ENCODE peak calls at places on chromosomes 4 and X, in six cellular contexts. One of them, this sample, is unnamed.

GRCh38 chr4:75180790-75181776 is 248.2 kb downstream of the PARM1 start:
- DNase-seq in neuronal stem cell: no peak
- DNase-seq in H9: peak
- DNase-seq in IMR-90: no peak
- DNase-seq in H1: no peak
- DNase-seq in mesendoderm: peak
- DNase-seq in this sample: peak

GRCh38 chrX:11611161-11611560 is 54.6 kb downstream of the ARHGAP6 start:
- DNase-seq in neuronal stem cell: no peak
- DNase-seq in H9: no peak
- DNase-seq in IMR-90: no peak
- DNase-seq in H1: no peak
- DNase-seq in mesendoderm: no peak
- DNase-seq in this sample: no peak

GRCh38 chr4:13640149-13640671 is 12.7 kb upstream of the BOD1L1 start:
- DNase-seq in neuronal stem cell: no peak
- DNase-seq in H9: peak
- DNase-seq in IMR-90: peak
- DNase-seq in H1: peak
- DNase-seq in mesendoderm: peak
- DNase-seq in this sample: peak

GRCh38 chrX:63434665-63435064 is 83.5 kb upstream of the SPIN4 start:
- DNase-seq in neuronal stem cell: no peak
- DNase-seq in H9: peak
- DNase-seq in IMR-90: peak
- DNase-seq in H1: no peak
- DNase-seq in mesendoderm: peak
- DNase-seq in this sample: peak

GRCh38 chr4:63717384-63717783 is 691.9 kb downstream of the TECRL start:
- DNase-seq in neuronal stem cell: peak
- DNase-seq in H9: no peak
- DNase-seq in IMR-90: no peak
- DNase-seq in H1: no peak
- DNase-seq in mesendoderm: peak
- DNase-seq in this sample: peak

GRCh38 chrX:150570512-150570911 is 2.1 kb downstream of the MTM1 start:
- DNase-seq in neuronal stem cell: no peak
- DNase-seq in H9: no peak
- DNase-seq in IMR-90: no peak
- DNase-seq in H1: no peak
- DNase-seq in mesendoderm: no peak
- DNase-seq in this sample: peak

GRCh38 chrX:86507337-86507736 is 359.1 kb downstream of the DACH2 start:
- DNase-seq in neuronal stem cell: no peak
- DNase-seq in H9: no peak
- DNase-seq in IMR-90: no peak
- DNase-seq in H1: no peak
- DNase-seq in mesendoderm: no peak
- DNase-seq in this sample: no peak

GRCh38 chrX:3638280-3638873 is 75.1 kb downstream of the PRKX start:
- DNase-seq in neuronal stem cell: peak
- DNase-seq in H9: no peak
- DNase-seq in IMR-90: peak
- DNase-seq in H1: no peak
- DNase-seq in mesendoderm: peak
- DNase-seq in this sample: peak

GRCh38 chr4:29541757-29542156 is 1178.4 kb upstream of the PCDH7 start:
- DNase-seq in neuronal stem cell: no peak
- DNase-seq in H9: no peak
- DNase-seq in IMR-90: no peak
- DNase-seq in H1: no peak
- DNase-seq in mesendoderm: no peak
- DNase-seq in this sample: no peak

GRCh38 chr4:5773271-5773555 is 62.2 kb downstream of the EVC start:
- DNase-seq in neuronal stem cell: no peak
- DNase-seq in H9: peak
- DNase-seq in IMR-90: peak
- DNase-seq in H1: no peak
- DNase-seq in mesendoderm: no peak
- DNase-seq in this sample: no peak

GRCh38 chr4:5774416-5775056 is 63.5 kb downstream of the EVC start:
- DNase-seq in neuronal stem cell: no peak
- DNase-seq in H9: peak
- DNase-seq in IMR-90: no peak
- DNase-seq in H1: no peak
- DNase-seq in mesendoderm: peak
- DNase-seq in this sample: peak

GRCh38 chr4:5776510-5776909 is 65.5 kb downstream of the EVC start:
- DNase-seq in neuronal stem cell: no peak
- DNase-seq in H9: no peak
- DNase-seq in IMR-90: no peak
- DNase-seq in H1: no peak
- DNase-seq in mesendoderm: no peak
- DNase-seq in this sample: no peak

GRCh38 chr4:5770051-5770450 is 59.0 kb downstream of the EVC start:
- DNase-seq in neuronal stem cell: no peak
- DNase-seq in H9: peak
- DNase-seq in IMR-90: no peak
- DNase-seq in H1: no peak
- DNase-seq in mesendoderm: no peak
- DNase-seq in this sample: no peak

GRCh38 chr4:5772528-5773270 is 61.7 kb downstream of the EVC start:
- DNase-seq in neuronal stem cell: no peak
- DNase-seq in H9: peak
- DNase-seq in IMR-90: no peak
- DNase-seq in H1: no peak
- DNase-seq in mesendoderm: no peak
- DNase-seq in this sample: no peak
- H2BK120ac ChIP-seq in neuronal stem cell: no peak
- H2BK120ac ChIP-seq in H9: no peak
- H2BK120ac ChIP-seq in IMR-90: peak
- H2BK120ac ChIP-seq in H1: peak
- H2BK120ac ChIP-seq in mesendoderm: no peak
- H2BK120ac ChIP-seq in this sample: no peak

DNA sequence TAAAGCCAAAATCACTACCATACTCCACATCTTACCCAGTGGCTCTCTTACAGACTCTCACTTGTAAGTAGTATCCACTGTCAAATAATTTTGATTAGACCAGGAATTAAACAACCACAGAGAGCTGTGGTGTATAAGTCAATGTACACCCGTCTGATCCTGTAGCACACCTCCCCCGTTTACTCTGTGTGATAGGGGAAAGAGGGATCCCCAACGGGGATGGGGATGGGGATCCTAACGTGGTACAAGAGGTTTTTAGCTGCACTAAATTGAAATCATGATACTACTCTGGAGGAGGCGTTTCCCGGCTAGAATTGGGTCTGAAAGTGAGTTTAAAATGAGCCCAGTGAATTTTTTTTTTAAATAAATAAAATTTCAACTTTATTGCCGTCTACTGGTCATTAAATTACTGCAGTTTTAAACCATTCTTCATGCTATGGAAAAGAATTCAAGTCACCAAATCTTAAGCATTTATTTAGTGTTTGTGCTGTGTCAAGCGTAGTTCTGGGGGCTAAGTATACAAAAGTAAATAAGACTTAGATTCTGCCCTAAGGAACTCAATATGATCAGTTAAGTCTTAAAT is 76.6 kb downstream of the INTS12 start:
- DNase-seq in neuronal stem cell: no peak
- DNase-seq in H9: no peak
- DNase-seq in IMR-90: no peak
- DNase-seq in H1: no peak
- DNase-seq in mesendoderm: no peak
- DNase-seq in this sample: peak
- H2BK120ac ChIP-seq in neuronal stem cell: no peak
- H2BK120ac ChIP-seq in H9: no peak
- H2BK120ac ChIP-seq in IMR-90: no peak
- H2BK120ac ChIP-seq in H1: no peak
- H2BK120ac ChIP-seq in mesendoderm: no peak
- H2BK120ac ChIP-seq in this sample: no peak

GRCh38 chr4:114173968-114174367 is 194.5 kb upstream of the ARSJ start:
- DNase-seq in neuronal stem cell: no peak
- DNase-seq in H9: no peak
- DNase-seq in IMR-90: no peak
- DNase-seq in H1: no peak
- DNase-seq in mesendoderm: no peak
- DNase-seq in this sample: no peak

GRCh38 chr4:114180481-114180880 is 201.0 kb upstream of the ARSJ start:
- DNase-seq in neuronal stem cell: peak
- DNase-seq in H9: peak
- DNase-seq in IMR-90: peak
- DNase-seq in H1: peak
- DNase-seq in mesendoderm: peak
- DNase-seq in this sample: peak

GRCh38 chr4:114178392-114178791 is 198.9 kb upstream of the ARSJ start:
- DNase-seq in neuronal stem cell: no peak
- DNase-seq in H9: no peak
- DNase-seq in IMR-90: no peak
- DNase-seq in H1: no peak
- DNase-seq in mesendoderm: no peak
- DNase-seq in this sample: no peak
- H2BK120ac ChIP-seq in neuronal stem cell: no peak
- H2BK120ac ChIP-seq in H9: no peak
- H2BK120ac ChIP-seq in IMR-90: no peak
- H2BK120ac ChIP-seq in H1: no peak
- H2BK120ac ChIP-seq in mesendoderm: no peak
- H2BK120ac ChIP-seq in this sample: no peak

GRCh38 chrX:21972721-21973120 is 32.2 kb downstream of the SMS start:
- DNase-seq in neuronal stem cell: no peak
- DNase-seq in H9: no peak
- DNase-seq in IMR-90: peak
- DNase-seq in H1: peak
- DNase-seq in mesendoderm: peak
- DNase-seq in this sample: peak

GRCh38 chrX:21973321-21974010 is 33.0 kb downstream of the SMS start:
- DNase-seq in neuronal stem cell: no peak
- DNase-seq in H9: no peak
- DNase-seq in IMR-90: no peak
- DNase-seq in H1: no peak
- DNase-seq in mesendoderm: peak
- DNase-seq in this sample: no peak

GRCh38 chrX:21974011-21974385 is 33.5 kb downstream of the SMS start:
- DNase-seq in neuronal stem cell: no peak
- DNase-seq in H9: no peak
- DNase-seq in IMR-90: no peak
- DNase-seq in H1: no peak
- DNase-seq in mesendoderm: peak
- DNase-seq in this sample: no peak

GRCh38 chrX:21975242-21975641 is 34.7 kb downstream of the SMS start:
- DNase-seq in neuronal stem cell: no peak
- DNase-seq in H9: no peak
- DNase-seq in IMR-90: no peak
- DNase-seq in H1: no peak
- DNase-seq in mesendoderm: no peak
- DNase-seq in this sample: no peak

DNA sequence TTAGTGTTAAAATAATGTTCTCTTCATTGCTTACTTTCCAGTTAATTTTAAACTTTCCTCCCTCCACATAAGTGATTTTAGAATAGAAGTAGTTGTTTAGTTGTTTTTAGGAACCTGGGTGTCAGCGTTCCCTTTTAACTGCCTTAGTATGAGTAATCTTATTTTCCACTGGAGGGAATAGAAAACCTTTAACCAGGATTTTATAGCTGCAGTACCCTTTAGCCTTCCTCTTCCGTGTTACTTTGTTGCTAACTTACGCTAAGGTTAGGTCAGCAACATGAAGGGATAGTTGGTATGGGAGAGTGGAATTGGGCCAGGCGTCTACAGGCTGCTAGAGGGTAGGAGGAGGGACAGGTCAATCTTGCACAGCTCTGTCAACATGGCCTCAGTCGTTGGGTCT is 31.5 kb downstream of the SMS start:
- DNase-seq in neuronal stem cell: no peak
- DNase-seq in H9: no peak
- DNase-seq in IMR-90: no peak
- DNase-seq in H1: no peak
- DNase-seq in mesendoderm: no peak
- DNase-seq in this sample: no peak
- H2BK120ac ChIP-seq in neuronal stem cell: no peak
- H2BK120ac ChIP-seq in H9: no peak
- H2BK120ac ChIP-seq in IMR-90: peak
- H2BK120ac ChIP-seq in H1: no peak
- H2BK120ac ChIP-seq in mesendoderm: no peak
- H2BK120ac ChIP-seq in this sample: no peak

DNA sequence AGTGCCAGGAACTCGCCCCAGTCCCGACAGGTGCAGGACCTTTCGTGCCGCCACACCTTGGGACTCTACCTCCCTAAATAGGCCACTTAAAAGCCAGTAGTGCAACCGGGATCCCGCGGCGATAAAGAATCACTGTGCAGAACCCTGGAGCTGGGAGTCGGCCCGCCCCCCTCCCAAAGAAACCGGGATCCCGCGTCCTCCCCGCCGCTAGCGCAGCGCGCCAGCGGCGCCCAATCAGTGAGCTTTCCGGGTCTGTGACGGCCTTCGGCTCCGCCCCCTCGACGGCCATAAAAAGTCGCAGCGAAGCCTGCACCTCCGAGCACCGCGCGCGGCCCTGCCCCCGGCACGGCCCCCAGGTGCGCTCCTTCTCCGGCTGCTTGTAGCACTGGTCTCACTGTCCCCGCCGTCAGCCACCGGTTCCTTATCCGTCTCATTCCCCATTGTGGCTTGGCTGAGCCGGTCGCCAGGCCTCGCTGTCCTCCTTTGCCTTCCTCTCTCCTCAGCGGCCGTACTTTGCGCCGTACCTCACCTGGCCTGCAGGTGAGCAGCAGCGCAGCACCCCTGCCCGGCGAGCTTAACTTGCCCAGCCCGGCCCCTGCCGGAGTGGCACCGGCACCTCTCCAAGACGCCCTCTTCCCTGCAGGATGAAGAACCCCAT is at the start of gene LRAT:
- DNase-seq in neuronal stem cell: no peak
- DNase-seq in H9: peak
- DNase-seq in IMR-90: no peak
- DNase-seq in H1: peak
- DNase-seq in mesendoderm: peak
- DNase-seq in this sample: no peak
- H2BK120ac ChIP-seq in neuronal stem cell: no peak
- H2BK120ac ChIP-seq in H9: no peak
- H2BK120ac ChIP-seq in IMR-90: no peak
- H2BK120ac ChIP-seq in H1: no peak
- H2BK120ac ChIP-seq in mesendoderm: no peak
- H2BK120ac ChIP-seq in this sample: no peak

DNA sequence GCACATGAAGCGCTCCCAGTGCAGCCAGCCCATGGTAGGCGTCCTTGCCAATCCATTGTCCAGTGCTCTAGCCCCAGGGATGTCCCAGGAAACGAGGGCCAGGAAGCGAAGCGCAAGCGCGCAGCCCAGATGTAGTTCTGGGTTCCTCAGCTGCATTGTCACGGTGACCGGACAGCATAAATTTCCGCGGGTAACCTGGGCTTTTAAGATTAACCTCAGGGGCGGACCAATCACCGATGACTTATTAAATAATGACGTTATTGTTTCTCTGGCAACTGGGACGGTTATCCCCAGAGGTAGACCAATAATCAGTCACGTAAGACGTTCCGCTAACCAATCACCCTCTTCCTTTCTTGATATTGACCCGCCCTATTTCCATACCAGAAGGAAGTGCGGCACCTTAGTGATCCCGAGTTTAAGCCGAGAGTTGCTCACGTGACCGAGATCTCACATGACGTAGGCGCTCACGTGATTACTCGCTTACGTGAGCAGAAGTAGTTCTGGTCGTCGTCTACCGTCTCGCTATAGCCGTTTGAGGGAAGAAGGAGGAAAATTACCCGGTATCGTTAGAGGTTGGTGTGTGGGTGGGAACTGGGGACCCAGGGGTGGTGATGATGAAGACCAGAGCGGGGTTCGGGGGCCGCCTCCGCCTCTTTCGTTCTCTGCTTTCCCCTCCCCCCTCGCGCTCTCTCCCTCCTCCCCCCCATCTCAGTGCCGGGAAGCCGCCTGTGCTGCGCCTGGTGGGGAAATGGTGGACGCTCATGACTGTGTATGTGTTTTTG is at the start of the genes GLA and HNRNPH2:
- DNase-seq in neuronal stem cell: peak
- DNase-seq in H9: peak
- DNase-seq in IMR-90: peak
- DNase-seq in H1: peak
- DNase-seq in mesendoderm: peak
- DNase-seq in this sample: peak
- H2BK120ac ChIP-seq in neuronal stem cell: no peak
- H2BK120ac ChIP-seq in H9: no peak
- H2BK120ac ChIP-seq in IMR-90: peak
- H2BK120ac ChIP-seq in H1: no peak
- H2BK120ac ChIP-seq in mesendoderm: peak
- H2BK120ac ChIP-seq in this sample: no peak